ENCODE peak calls at places on chromosomes 6 and 20, in six cellular contexts. C, Q, K, T, U and V are unnamed samples. For H3K4me1 and H3K9me3, the result is how much of the 10 kb centered on the place peaks cover.

GRCh38 chr6:14975124-14975815 is 270.6 kb upstream of the JARID2 start:
- DNase-seq in K (no peak), U (no peak), T (peak), C (no peak), Q (no peak), V (no peak)

GRCh38 chr20:50120935-50121693 is 8.2 kb upstream of the UBE2V1 start:
- DNase-seq in K (peak), C (peak), U (peak), T (peak), Q (peak), V (peak)

GRCh38 chr6:149563203-149563927 is 2.8 kb upstream of the GINM1 start:
- DNase-seq in Q (no peak), C (no peak), K (no peak), U (no peak), T (no peak), V (peak)

GRCh38 chr6:16020259-16020658 is 108.6 kb upstream of the MYLIP start:
- DNase-seq in C (no peak), Q (no peak), K (no peak), U (no peak), T (no peak), V (no peak)

GRCh38 chr6:140364916-140365315 is 990.5 kb upstream of the CITED2 start:
- DNase-seq in Q (no peak), T (no peak), K (no peak), U (no peak), C (no peak), V (no peak)

GRCh38 chr20:10306440-10307358 is 88.1 kb downstream of the SNAP25 start:
- DNase-seq in K (no peak), Q (no peak), T (no peak), C (no peak), U (no peak), V (no peak)

GRCh38 chr20:49948809-49949507 is 12.8 kb downstream of the RNF114 start:
- DNase-seq in C (no peak), Q (no peak), K (no peak), T (no peak), U (no peak), V (no peak)

GRCh38 chr6:157539900-157540752 is 159.1 kb downstream of the ZDHHC14 start:
- DNase-seq in C (no peak), U (no peak), T (no peak), K (no peak), Q (no peak), V (no peak)

GRCh38 chr6:11142296-11143027 is 30.9 kb upstream of the ERVFRD-1 start:
- DNase-seq in K (no peak), U (no peak), T (no peak), C (no peak), Q (no peak), V (no peak)

GRCh38 chr6:24672573-24673182 is 5.8 kb downstream of the ACOT13 start:
- DNase-seq in T (no peak), C (no peak), Q (no peak), U (no peak), K (no peak), V (no peak)

GRCh38 chr6:49052901-49053300 is 410.2 kb downstream of the MMUT start:
- DNase-seq in C (no peak), U (no peak), Q (no peak), T (no peak), K (no peak), V (no peak)

GRCh38 chr20:433300-433975 is 25.3 kb downstream of the RBCK1 start:
- DNase-seq in U (no peak), T (no peak), C (no peak), Q (no peak), K (no peak), V (peak)

GRCh38 chr6:13112921-13113320 is 215.4 kb downstream of the TBC1D7 start:
- DNase-seq in C (no peak), U (no peak), Q (no peak), T (no peak), K (no peak), V (no peak)

GRCh38 chr6:113668712-113669408 is 188.3 kb upstream of the MARCKS start:
- DNase-seq in T (no peak), C (no peak), Q (no peak), K (no peak), U (no peak), V (no peak)

GRCh38 chr6:33613794-33614166 is 7.3 kb upstream of the ITPR3 start:
- DNase-seq in C (no peak), U (no peak), K (no peak), Q (no peak), T (no peak), V (no peak)

GRCh38 chr6:146547889-146548288 is 4.3 kb downstream of the RAB32 start:
- DNase-seq in Q (no peak), K (no peak), C (no peak), T (no peak), U (no peak), V (no peak)

GRCh38 chr6:159979136-159979874 is 10.4 kb downstream of the IGF2R start:
- DNase-seq in U (peak), Q (peak), T (peak), C (no peak), K (no peak), V (peak)

GRCh38 chr6:45473121-45473967 is 95.6 kb upstream of the SUPT3H start:
- DNase-seq in T (no peak), Q (no peak), K (no peak), C (no peak), U (peak), V (no peak)

GRCh38 chr6:159168536-159169192 is 536 bp upstream of the FNDC1 start:
- DNase-seq in T (peak), Q (peak), K (peak), C (peak), U (peak), V (peak)

GRCh38 chr20:25389858-25390537 is 637 bp downstream of the ABHD12 start:
- DNase-seq in T (peak), C (peak), K (peak), U (peak), Q (peak), V (peak)

GRCh38 chr20:58890454-58891075 is 38.0 kb downstream of the GNAS start:
- DNase-seq in T (peak), K (peak), Q (peak), C (peak), U (peak), V (peak)

GRCh38 chr20:18639501-18639979 is 51.7 kb downstream of the DTD1 start:
- DNase-seq in K (no peak), Q (no peak), U (no peak), C (no peak), T (no peak), V (no peak)

GRCh38 chr6:170250451-170250850 is 40.4 kb downstream of the DLL1 start:
- DNase-seq in Q (no peak), K (no peak), T (no peak), U (no peak), C (no peak), V (no peak)

GRCh38 chr6:51515052-51515402 is 572.4 kb downstream of the PKHD1 start:
- DNase-seq in T (no peak), U (no peak), K (no peak), C (no peak), Q (no peak), V (no peak)

GRCh38 chr6:111850288-111850937 is 22.8 kb downstream of the FYN start:
- DNase-seq in K (peak), T (no peak), Q (no peak), U (no peak), C (no peak), V (no peak)

GRCh38 chr6:85464260-85464644 is 14.4 kb downstream of the NT5E start:
- DNase-seq in C (no peak), U (no peak), Q (no peak), T (no peak), K (no peak), V (no peak)

DNA sequence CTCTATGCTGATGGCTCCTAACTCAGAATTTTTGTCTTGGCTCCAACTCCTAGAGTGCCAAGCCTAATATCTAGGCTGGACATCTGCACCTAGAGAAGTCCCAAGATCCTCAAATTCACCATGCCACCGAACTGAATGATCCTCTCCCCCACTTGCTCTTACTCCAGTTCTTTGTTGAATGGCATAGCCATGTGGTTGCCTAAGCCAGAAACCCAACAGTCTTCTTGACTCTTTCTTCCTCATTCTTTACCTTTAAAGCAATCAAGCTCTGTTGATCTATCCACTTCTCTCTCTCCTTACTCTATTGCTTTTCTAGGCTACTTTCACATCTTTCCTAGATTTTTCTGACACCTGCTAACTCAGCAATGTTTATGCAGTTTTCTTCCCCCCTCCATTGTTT is 126.5 kb upstream of the FOXO3 start:
- DNase-seq in U (no peak), Q (no peak), K (no peak), C (no peak), T (no peak), V (no peak)
- H3K4me1 ChIP-seq in U (under half), Q (under half), K (under half), C (under half), T (under half), V (under half)

GRCh38 chr6:47934023-47934422 is 152.2 kb downstream of the OPN5 start:
- DNase-seq in K (peak), U (no peak), Q (no peak), C (no peak), T (no peak), V (no peak)

GRCh38 chr6:47932575-47932974 is 150.7 kb downstream of the OPN5 start:
- DNase-seq in U (peak), Q (no peak), T (no peak), C (no peak), K (no peak), V (no peak)

GRCh38 chr6:47938411-47938810 is 156.6 kb downstream of the OPN5 start:
- DNase-seq in T (no peak), Q (no peak), U (no peak), C (no peak), K (no peak), V (no peak)

GRCh38 chr6:47936820-47937219 is 155.0 kb downstream of the OPN5 start:
- DNase-seq in U (no peak), C (no peak), T (no peak), Q (no peak), K (no peak), V (no peak)
- H3K9me3 ChIP-seq in U (under half), C (under half), T (under half), Q (under half), K (under half), V (under half)

GRCh38 chr6:6969761-6970223 is 138.0 kb upstream of the RREB1 start:
- DNase-seq in Q (no peak), U (peak), C (no peak), K (no peak), T (no peak), V (peak)
- TF ChIP-seq CTCF in Q (no peak), U (no peak), C (no peak), K (no peak), T (no peak), V (no peak)

GRCh38 chr6:139115980-139116758 is 18.7 kb upstream of the HECA start:
- DNase-seq in T (no peak), U (no peak), Q (no peak), C (no peak), K (no peak), V (no peak)

GRCh38 chr6:139109558-139109957 is 25.3 kb upstream of the HECA start:
- DNase-seq in K (no peak), T (peak), Q (no peak), U (no peak), C (no peak), V (no peak)

GRCh38 chr6:139112146-139112545 is 22.7 kb upstream of the HECA start:
- DNase-seq in Q (no peak), U (no peak), C (no peak), T (no peak), K (no peak), V (no peak)

GRCh38 chr6:139114741-139115140 is 20.1 kb upstream of the HECA start:
- DNase-seq in K (no peak), U (no peak), T (no peak), C (no peak), Q (no peak), V (no peak)

DNA sequence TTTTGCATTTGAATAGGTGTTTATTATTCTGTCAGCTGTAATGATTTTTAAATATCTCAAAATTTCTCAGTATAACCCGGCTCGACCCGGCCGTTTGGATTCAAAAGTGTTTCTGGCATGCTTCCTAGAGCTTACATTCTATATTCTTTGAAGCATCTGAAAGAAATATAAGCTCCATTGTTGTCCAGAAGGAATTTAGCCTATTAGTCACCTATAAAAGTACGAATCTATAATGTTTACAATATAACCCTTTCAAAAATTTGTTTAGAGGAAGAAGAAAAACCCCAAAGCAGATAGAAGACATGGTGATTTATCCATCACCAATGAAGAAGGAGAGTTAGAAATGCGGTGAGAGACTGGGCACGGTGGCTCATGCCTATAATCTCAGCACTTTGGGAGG is 22.3 kb upstream of the HECA start:
- DNase-seq in Q (no peak), C (no peak), K (no peak), T (no peak), U (no peak), V (no peak)
- H3K4me1 ChIP-seq in Q (under half), C (under half), K (under half), T (under half), U (under half), V (under half)

GRCh38 chr20:53706008-53706481 is 112.4 kb upstream of the ZNF217 start:
- DNase-seq in Q (no peak), T (no peak), K (no peak), C (no peak), U (no peak), V (no peak)
- H3K9me3 ChIP-seq in Q (under half), T (under half), K (under half), C (under half), U (under half), V (under half)

GRCh38 chr6:68313911-68314310 is 321.2 kb upstream of the ADGRB3 start:
- DNase-seq in U (no peak), T (peak), K (no peak), C (no peak), Q (no peak), V (no peak)
- TF ChIP-seq CTCF in U (no peak), T (peak), K (no peak), C (peak), Q (no peak), V (no peak)

DNA sequence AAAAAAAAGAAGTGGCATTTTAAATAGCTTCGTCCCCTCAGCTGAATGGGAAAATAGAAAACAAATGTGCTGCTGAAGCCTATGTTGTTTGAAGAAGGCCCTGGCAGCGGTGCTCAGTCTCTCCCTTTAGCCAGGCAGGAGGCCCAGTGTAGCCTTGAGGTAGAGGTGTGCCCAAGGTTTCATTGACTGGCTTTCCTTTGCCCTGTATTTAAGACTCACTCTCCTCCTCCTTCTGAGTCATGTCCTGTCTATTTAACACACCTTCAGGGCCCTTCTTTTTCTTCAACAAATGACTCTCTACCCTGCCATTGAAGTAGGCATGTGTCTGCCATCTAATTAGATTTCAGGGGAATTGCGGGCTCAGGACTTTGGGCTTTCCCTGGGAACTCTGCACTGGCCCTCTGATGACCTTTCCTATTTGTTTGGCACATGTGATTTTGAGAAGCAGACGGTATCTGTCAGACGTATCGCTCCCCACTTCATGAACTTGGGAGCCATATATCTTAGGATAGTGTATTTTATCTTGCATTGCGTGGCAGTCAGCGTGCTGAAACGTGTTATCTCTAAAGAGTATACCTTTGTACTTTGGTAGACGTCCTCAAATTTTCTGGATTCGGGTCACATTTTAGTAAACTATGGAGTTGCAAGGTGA is 4.3 kb downstream of the TJAP1 start:
- DNase-seq in K (no peak), C (no peak), T (no peak), Q (no peak), U (no peak), V (no peak)
- H3K4me1 ChIP-seq in K (half or more), C (under half), T (under half), Q (under half), U (under half), V (under half)